ENCODE peak calls at places on chromosomes 1 and 21, in six cellular contexts. N, R, S, O, Q and Z are unnamed samples.

GRCh38 chr21:25571726-25572121 is 35.6 kb downstream of the MRPL39 start:
- DNase-seq in R (no peak), Q (no peak), O (no peak), S (no peak), N (no peak), Z (no peak)

GRCh38 chr1:113701429-113701828 is 57.9 kb downstream of the PHTF1 start:
- DNase-seq in Q (no peak), N (peak; percentile 22), S (no peak), O (no peak), R (no peak), Z (no peak)

GRCh38 chr21:28257276-28257675 is 735.4 kb downstream of the LTN1 start:
- DNase-seq in R (no peak), O (peak; percentile 23), Q (no peak), S (no peak), N (no peak), Z (no peak)

GRCh38 chr1:184002071-184002470 is 35.5 kb downstream of the COLGALT2 start:
- DNase-seq in Q (no peak), R (no peak), N (peak; percentile 80), O (peak; percentile 81), S (peak; percentile 81), Z (no peak)

GRCh38 chr1:92356956-92357355 is 58.1 kb downstream of the RPAP2 start:
- DNase-seq in S (peak; percentile 17), N (no peak), Q (no peak), R (no peak), O (peak; percentile 75), Z (no peak)

GRCh38 chr21:35716886-35717285 is 343.4 kb downstream of the SETD4 start:
- DNase-seq in Q (no peak), N (no peak), O (no peak), R (no peak), S (no peak), Z (no peak)

GRCh38 chr1:160163612-160164011 is 12.2 kb downstream of the ATP1A4 start:
- DNase-seq in O (peak; percentile 20), S (peak; percentile 16), N (no peak), R (no peak), Q (no peak), Z (no peak)

GRCh38 chr1:186139706-186140105 is 235.3 kb downstream of the TPR start:
- DNase-seq in O (no peak), N (peak; percentile 23), R (no peak), Q (no peak), S (peak; percentile 73), Z (no peak)

GRCh38 chr1:171798311-171798710 is 16.9 kb downstream of the METTL13 start:
- DNase-seq in O (no peak), R (no peak), Q (no peak), N (no peak), S (no peak), Z (no peak)

GRCh38 chr1:41424581-41425118 is 59.8 kb downstream of the EDN2 start:
- DNase-seq in R (no peak), S (no peak), N (no peak), Q (no peak), O (no peak), Z (no peak)